ENCODE peak calls at places on chromosomes 4 and X, in five cellular contexts. I is lower lobe of right lung; J is substantia nigra; M is ovary; N is stimulated activated CD4-positive, alpha-beta T cell treated with anti-CD3 and anti-CD28 coated beads, Interleukin-4, amount 100 ng/mL, for 24 hours. G is an unnamed sample.

GRCh38 chrX:21741869-21742701 is 15.8 kb downstream of the SMPX start:
- DNase-seq in N (no peak), I (no peak), J (no peak), M (no peak), G (no peak)

GRCh38 chr4:95761871-95762270 is 78.0 kb upstream of the PDHA2 start:
- DNase-seq in M (no peak), N (no peak), J (no peak), I (no peak), G (no peak)

GRCh38 chrX:153456161-153456560 is 10.3 kb upstream of the TREX2 start:
- DNase-seq in J (no peak), M (no peak), I (no peak), N (no peak), G (no peak)

GRCh38 chr4:86898562-86898961 is 6.3 kb upstream of the C4orf36 start:
- DNase-seq in J (no peak), N (no peak), M (no peak), I (no peak), G (no peak)

GRCh38 chr4:124970011-124970410 is 257.5 kb upstream of the ANKRD50 start:
- DNase-seq in J (no peak), I (no peak), M (no peak), N (no peak), G (no peak)

GRCh38 chr4:16667464-16667863 is 231.0 kb downstream of the LDB2 start:
- DNase-seq in J (no peak), I (no peak), M (no peak), N (no peak), G (no peak)

GRCh38 chr4:16897991-16898827 is at the start of gene LDB2:
- DNase-seq in I (peak), M (peak), N (no peak), J (no peak), G (no peak)

GRCh38 chr4:22203436-22204011 is 255.0 kb upstream of the KCNIP4 start:
- DNase-seq in J (no peak), I (no peak), M (no peak), N (no peak), G (no peak)

GRCh38 chrX:1181131-1181530 is 31.3 kb downstream of the CRLF2 start:
- DNase-seq in J (no peak), N (peak), M (no peak), I (no peak), G (no peak)

GRCh38 chrX:39397561-39398200 is 596.4 kb downstream of the MID1IP1 start:
- DNase-seq in J (no peak), M (no peak), N (no peak), I (no peak), G (no peak)

GRCh38 chrX:39418936-39419659 is 617.8 kb downstream of the MID1IP1 start:
- DNase-seq in J (peak), N (no peak), M (peak), I (no peak), G (no peak)

GRCh38 chr4:167966161-167966560 is 126.2 kb upstream of the ANXA10 start:
- DNase-seq in M (no peak), N (no peak), I (no peak), J (no peak), G (no peak)

GRCh38 chr4:83201761-83202160 is 82.8 kb downstream of the COQ2 start:
- DNase-seq in M (no peak), I (no peak), J (no peak), N (no peak), G (no peak)

GRCh38 chr4:21948347-21949072 is at the start of gene KCNIP4:
- DNase-seq in J (no peak), M (peak), N (no peak), I (no peak), G (peak)

GRCh38 chr4:70901607-70901983 is 574 bp upstream of the MOB1B start:
- DNase-seq in N (no peak), I (no peak), J (no peak), M (no peak), G (no peak)

GRCh38 chr4:7938513-7939376 is 916 bp downstream of the AFAP1 start:
- DNase-seq in J (no peak), I (peak), M (peak), N (no peak), G (peak)

GRCh38 chr4:30860983-30861382 is 140.8 kb downstream of the PCDH7 start:
- DNase-seq in J (no peak), N (no peak), M (no peak), I (no peak), G (no peak)

GRCh38 chr4:7526491-7526890 is 91.8 kb upstream of the PSAPL1 start:
- DNase-seq in J (no peak), M (no peak), I (no peak), N (no peak), G (no peak)

GRCh38 chr4:140556372-140557085 is 12.2 kb downstream of the UCP1 start:
- DNase-seq in M (no peak), I (no peak), N (peak), J (no peak), G (no peak)

GRCh38 chr4:38334791-38335190 is 329.2 kb upstream of the KLF3 start:
- DNase-seq in M (no peak), I (no peak), J (no peak), N (no peak), G (no peak)

GRCh38 chr4:26021417-26022345 is 107.7 kb downstream of the SMIM20 start:
- DNase-seq in M (no peak), I (no peak), J (no peak), N (no peak), G (no peak)